ENCODE peak calls at places on chromosome 14, in ten cellular contexts. C is CD8-positive, alpha-beta memory T cell; Z is HepG2; F is cardiac muscle cell; A is HL-60; E is fibroblast of lung; O is psoas muscle; P is A549; N is kidney; I is right atrium auricular region. R is an unnamed sample.

GRCh38 chr14:103897075-103897947 is 30.9 kb upstream of the TDRD9 start:
- DNase-seq in C (no peak), Z (peak), F (no peak), A (no peak), E (no peak), O (no peak), P (no peak), N (peak), I (no peak), R (no peak)

GRCh38 chr14:39376671-39377403 is 55.4 kb downstream of the FBXO33 start:
- DNase-seq in C (no peak), Z (peak), F (peak), A (no peak), E (peak), O (no peak), P (no peak), N (no peak), I (no peak), R (no peak)

GRCh38 chr14:31025335-31026075 is at the start of gene AP4S1:
- DNase-seq in C (peak), Z (peak), F (no peak), A (peak), E (no peak), O (peak), P (peak), N (peak), I (peak), R (peak)

GRCh38 chr14:91229743-91230200 is 14.7 kb downstream of the GPR68 start:
- DNase-seq in C (peak), Z (no peak), F (peak), A (peak), E (peak), O (no peak), P (no peak), N (no peak), I (no peak), R (no peak)

GRCh38 chr14:96078687-96079016 is 39.5 kb downstream of the C14orf132 start:
- DNase-seq in C (no peak), Z (no peak), F (no peak), A (no peak), E (no peak), O (no peak), P (no peak), N (no peak), I (no peak), R (no peak)

GRCh38 chr14:37668646-37669045 is 73.2 kb downstream of the TTC6 start:
- DNase-seq in C (no peak), Z (no peak), F (peak), A (no peak), E (peak), O (no peak), P (no peak), N (no peak), I (no peak), R (no peak)

GRCh38 chr14:30610719-30611388 is 11.3 kb upstream of the SCFD1 start:
- DNase-seq in C (peak), Z (peak), F (peak), A (peak), E (peak), O (no peak), P (peak), N (no peak), I (no peak), R (no peak)

GRCh38 chr14:88492272-88493089 is 62.3 kb downstream of the PTPN21 start:
- DNase-seq in C (peak), Z (peak), F (peak), A (peak), E (peak), O (no peak), P (peak), N (no peak), I (peak), R (no peak)

GRCh38 chr14:24398298-24398942 is 383 bp upstream of the NYNRIN start:
- DNase-seq in C (no peak), Z (no peak), F (peak), A (no peak), E (no peak), O (no peak), P (no peak), N (peak), I (no peak), R (no peak)

GRCh38 chr14:94481468-94482131 is 5.6 kb upstream of the SERPINA9 start:
- DNase-seq in C (no peak), Z (peak), F (peak), A (no peak), E (peak), O (no peak), P (no peak), N (no peak), I (no peak), R (no peak)

GRCh38 chr14:63421919-63422318 is 103.2 kb upstream of the GPHB5 start:
- DNase-seq in C (no peak), Z (no peak), F (no peak), A (no peak), E (no peak), O (no peak), P (no peak), N (no peak), I (no peak), R (no peak)

GRCh38 chr14:61460853-61461611 is 139.7 kb downstream of the PRKCH start:
- DNase-seq in C (peak), Z (peak), F (peak), A (no peak), E (no peak), O (no peak), P (no peak), N (no peak), I (no peak), R (no peak)

GRCh38 chr14:39488600-39488999 is 56.4 kb upstream of the FBXO33 start:
- DNase-seq in C (no peak), Z (no peak), F (peak), A (no peak), E (peak), O (no peak), P (no peak), N (no peak), I (no peak), R (no peak)

GRCh38 chr14:64704743-64705405 is 650 bp downstream of the PLEKHG3 start:
- DNase-seq in C (no peak), Z (no peak), F (peak), A (no peak), E (peak), O (peak), P (no peak), N (peak), I (no peak), R (peak)

GRCh38 chr14:93688794-93689193 is 99.5 kb downstream of the PRIMA1 start:
- DNase-seq in C (no peak), Z (no peak), F (no peak), A (no peak), E (no peak), O (no peak), P (no peak), N (no peak), I (no peak), R (no peak)

GRCh38 chr14:63926641-63927040 is 73.8 kb downstream of the SYNE2 start:
- DNase-seq in C (no peak), Z (no peak), F (no peak), A (no peak), E (no peak), O (no peak), P (no peak), N (no peak), I (no peak), R (no peak)

GRCh38 chr14:65594153-65594881 is 181.8 kb downstream of the FUT8 start:
- DNase-seq in C (no peak), Z (peak), F (no peak), A (no peak), E (no peak), O (no peak), P (peak), N (peak), I (no peak), R (no peak)

GRCh38 chr14:61569783-61570182 is 125.5 kb upstream of the HIF1A start:
- DNase-seq in C (no peak), Z (peak), F (peak), A (peak), E (peak), O (peak), P (no peak), N (no peak), I (peak), R (no peak)

GRCh38 chr14:104177411-104177810 is 39.0 kb downstream of the KIF26A start:
- DNase-seq in C (no peak), Z (no peak), F (no peak), A (no peak), E (no peak), O (no peak), P (no peak), N (no peak), I (no peak), R (no peak)

GRCh38 chr14:20383032-20383431 is 30.3 kb downstream of the TEP1 start:
- DNase-seq in C (no peak), Z (no peak), F (no peak), A (no peak), E (no peak), O (no peak), P (no peak), N (no peak), I (no peak), R (no peak)

GRCh38 chr14:37592288-37593274 is 2.5 kb downstream of the FOXA1 start:
- DNase-seq in C (no peak), Z (no peak), F (no peak), A (no peak), E (no peak), O (no peak), P (no peak), N (peak), I (no peak), R (peak)

GRCh38 chr14:103232338-103232808 is 101.7 kb upstream of the EIF5 start:
- DNase-seq in C (no peak), Z (no peak), F (no peak), A (no peak), E (no peak), O (no peak), P (peak), N (no peak), I (no peak), R (no peak)

GRCh38 chr14:32726516-32726915 is 212.2 kb upstream of the NPAS3 start:
- DNase-seq in C (no peak), Z (no peak), F (no peak), A (no peak), E (no peak), O (no peak), P (no peak), N (no peak), I (no peak), R (no peak)

GRCh38 chr14:105330491-105330895 is 15.9 kb downstream of the PACS2 start:
- DNase-seq in C (no peak), Z (no peak), F (peak), A (no peak), E (peak), O (no peak), P (no peak), N (peak), I (no peak), R (peak)

GRCh38 chr14:87508333-87508732 is 484.6 kb downstream of the GALC start:
- DNase-seq in C (no peak), Z (no peak), F (no peak), A (no peak), E (peak), O (no peak), P (no peak), N (no peak), I (no peak), R (no peak)

GRCh38 chr14:64117671-64118402 is 176.3 kb downstream of the ESR2 start:
- DNase-seq in C (no peak), Z (no peak), F (peak), A (no peak), E (peak), O (peak), P (no peak), N (peak), I (peak), R (peak)

GRCh38 chr14:34049769-34050168 is 98.9 kb upstream of the EGLN3 start:
- DNase-seq in C (no peak), Z (no peak), F (no peak), A (no peak), E (no peak), O (no peak), P (no peak), N (no peak), I (no peak), R (no peak)

GRCh38 chr14:54610051-54610977 is 43.4 kb downstream of the SAMD4A start:
- DNase-seq in C (no peak), Z (no peak), F (peak), A (no peak), E (peak), O (no peak), P (no peak), N (no peak), I (no peak), R (no peak)

GRCh38 chr14:52325126-52325525 is 11.0 kb downstream of the PTGER2 start:
- DNase-seq in C (peak), Z (no peak), F (no peak), A (peak), E (peak), O (no peak), P (no peak), N (no peak), I (no peak), R (no peak)

GRCh38 chr14:85257287-85257686 is 272.7 kb upstream of the FLRT2 start:
- DNase-seq in C (no peak), Z (no peak), F (no peak), A (no peak), E (no peak), O (no peak), P (no peak), N (no peak), I (no peak), R (no peak)

GRCh38 chr14:33794791-33795300 is 156.0 kb downstream of the EGLN3 start:
- DNase-seq in C (no peak), Z (no peak), F (no peak), A (no peak), E (peak), O (no peak), P (no peak), N (no peak), I (no peak), R (no peak)

GRCh38 chr14:75068294-75069020 is 984 bp upstream of the ZC2HC1C start:
- DNase-seq in C (no peak), Z (no peak), F (peak), A (no peak), E (no peak), O (no peak), P (no peak), N (no peak), I (no peak), R (no peak)

GRCh38 chr14:73241481-73242165 is 4.3 kb downstream of the PAPLN start:
- DNase-seq in C (peak), Z (no peak), F (no peak), A (no peak), E (no peak), O (no peak), P (no peak), N (peak), I (no peak), R (peak)

GRCh38 chr14:61455351-61455750 is 134.0 kb downstream of the PRKCH start:
- DNase-seq in C (no peak), Z (no peak), F (no peak), A (no peak), E (no peak), O (no peak), P (no peak), N (no peak), I (no peak), R (no peak)

GRCh38 chr14:24639905-24640304 is 5.9 kb upstream of the GZMB start:
- DNase-seq in C (no peak), Z (no peak), F (no peak), A (no peak), E (no peak), O (no peak), P (no peak), N (no peak), I (no peak), R (no peak)

GRCh38 chr14:90785474-90785873 is 30.8 kb downstream of the TTC7B start:
- DNase-seq in C (no peak), Z (no peak), F (peak), A (peak), E (peak), O (peak), P (no peak), N (peak), I (peak), R (peak)

GRCh38 chr14:53902307-53902706 is 54.3 kb downstream of the BMP4 start:
- DNase-seq in C (no peak), Z (no peak), F (no peak), A (no peak), E (no peak), O (no peak), P (no peak), N (no peak), I (no peak), R (no peak)

GRCh38 chr14:72892103-72892878 is 1.6 kb downstream of the DPF3 start:
- DNase-seq in C (peak), Z (no peak), F (no peak), A (no peak), E (peak), O (no peak), P (no peak), N (peak), I (no peak), R (no peak)

GRCh38 chr14:104218361-104219180 is 80.2 kb downstream of the KIF26A start:
- DNase-seq in C (no peak), Z (no peak), F (no peak), A (no peak), E (no peak), O (peak), P (no peak), N (peak), I (no peak), R (no peak)

GRCh38 chr14:22477569-22478194 is 111.3 kb downstream of the DAD1 start:
- DNase-seq in C (no peak), Z (no peak), F (no peak), A (no peak), E (no peak), O (no peak), P (no peak), N (no peak), I (no peak), R (no peak)

GRCh38 chr14:22476882-22477281 is 112.1 kb downstream of the DAD1 start:
- DNase-seq in C (no peak), Z (no peak), F (no peak), A (no peak), E (no peak), O (no peak), P (no peak), N (no peak), I (no peak), R (no peak)

GRCh38 chr14:22475381-22475780 is 113.6 kb downstream of the DAD1 start:
- DNase-seq in C (no peak), Z (no peak), F (no peak), A (no peak), E (no peak), O (no peak), P (no peak), N (no peak), I (no peak), R (no peak)

GRCh38 chr14:22474730-22475351 is 114.2 kb downstream of the DAD1 start:
- DNase-seq in C (no peak), Z (no peak), F (peak), A (no peak), E (peak), O (no peak), P (no peak), N (no peak), I (no peak), R (no peak)

DNA sequence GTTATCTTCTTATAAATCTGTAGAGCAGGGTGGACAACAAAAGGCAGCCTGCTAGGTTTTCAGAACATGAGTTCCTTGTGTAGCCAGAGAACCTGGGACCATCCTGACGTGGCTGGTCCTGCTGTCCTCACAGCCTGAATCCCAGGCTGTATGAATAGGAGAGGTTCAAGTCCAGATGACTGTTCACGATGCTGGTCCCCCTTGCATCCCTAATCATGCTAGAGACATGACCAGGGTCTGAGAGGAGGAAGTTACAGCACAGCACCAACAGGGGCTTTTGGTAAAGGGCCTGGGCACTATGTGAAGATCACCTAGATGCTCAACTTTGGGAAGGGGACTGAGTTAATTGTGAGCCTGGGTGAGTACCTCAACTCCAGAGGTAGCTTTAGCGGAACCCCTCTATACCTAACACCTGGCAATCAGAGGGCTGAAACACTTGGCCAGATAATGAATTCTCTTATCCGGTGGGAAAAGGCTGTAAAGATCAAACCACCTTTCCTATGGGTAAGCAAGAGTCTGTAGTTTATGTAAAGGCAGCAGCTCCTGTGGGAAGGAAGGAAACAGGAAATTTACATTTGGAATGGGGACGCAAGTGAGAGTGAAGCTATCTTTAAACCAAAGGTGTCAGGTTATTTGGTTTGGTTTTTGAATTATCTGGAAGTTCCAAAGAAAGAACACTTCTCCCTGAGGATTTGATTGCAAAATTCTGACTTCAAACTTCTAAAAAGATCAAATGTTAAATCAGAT is 112.8 kb downstream of the DAD1 start:
- DNase-seq in C (no peak), Z (no peak), F (no peak), A (no peak), E (no peak), O (no peak), P (no peak), N (no peak), I (no peak), R (no peak)
- H3K27ac ChIP-seq in C (no peak), Z (no peak), F (no peak), A (no peak), E (no peak), O (no peak), P (no peak), N (no peak), I (no peak), R (no peak)

DNA sequence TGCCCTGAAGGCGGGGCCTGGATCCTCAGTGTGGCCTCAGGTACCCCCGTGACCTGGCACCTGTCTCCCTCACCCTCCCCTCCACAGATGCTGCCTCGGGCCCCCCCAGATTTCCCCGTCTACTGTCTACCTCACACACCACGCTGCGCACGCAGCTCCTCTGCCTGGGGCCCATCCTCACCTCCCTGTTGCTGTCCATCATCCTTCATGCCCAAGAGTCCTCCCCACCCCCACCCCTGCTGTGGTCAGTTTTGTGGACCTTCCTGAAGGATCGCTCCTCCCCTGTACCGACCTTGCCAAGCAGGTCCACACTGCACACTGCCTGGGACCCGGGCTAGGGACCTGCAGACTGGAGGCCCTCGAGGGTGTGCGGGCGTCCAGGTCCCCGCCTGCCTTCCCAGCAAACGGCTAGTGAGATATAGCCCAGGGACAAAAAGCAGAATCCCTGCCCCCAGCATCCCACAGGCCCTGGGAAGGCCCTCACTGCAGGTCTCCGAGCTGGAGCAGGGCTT is 197.4 kb upstream of the DIO3 start:
- DNase-seq in C (no peak), Z (no peak), F (no peak), A (no peak), E (no peak), O (no peak), P (no peak), N (no peak), I (no peak), R (no peak)
- H3K4me3 ChIP-seq in C (no peak), Z (no peak), F (no peak), A (no peak), E (no peak), O (no peak), P (no peak), N (no peak), I (no peak), R (no peak)

GRCh38 chr14:99261916-99262787 is 9.8 kb downstream of the BCL11B start:
- DNase-seq in C (peak), Z (no peak), F (no peak), A (no peak), E (no peak), O (no peak), P (no peak), N (no peak), I (no peak), R (no peak)
- H3K27ac ChIP-seq in C (peak), Z (no peak), F (no peak), A (no peak), E (no peak), O (no peak), P (no peak), N (no peak), I (no peak), R (no peak)

GRCh38 chr14:35534130-35534883 is at the start of gene INSM2:
- DNase-seq in C (no peak), Z (no peak), F (no peak), A (peak), E (no peak), O (no peak), P (no peak), N (peak), I (no peak), R (no peak)
- H3K4me3 ChIP-seq in C (peak), Z (peak), F (peak), A (peak), E (peak), O (peak), P (peak), N (peak), I (peak), R (peak)

R was measured in aorta.